ENCODE peak calls at places on chromosomes 7 and 10, in five cellular contexts. R, T, A, O and C are unnamed samples.

GRCh38 chr7:170551-171363 is 21.6 kb upstream of the FAM20C start:
- DNase-seq in O (no peak), A (no peak), R (peak), T (no peak), C (no peak)

GRCh38 chr7:143239822-143240221 is 18.0 kb downstream of the TAS2R40 start:
- DNase-seq in T (no peak), A (peak), R (no peak), O (no peak), C (no peak)

GRCh38 chr10:34565934-34566333 is 249.2 kb downstream of the PARD3 start:
- DNase-seq in R (no peak), T (no peak), O (no peak), A (no peak), C (peak)

GRCh38 chr10:102243304-102243703 is 2.0 kb upstream of the PITX3 start:
- DNase-seq in R (no peak), T (no peak), A (peak), O (no peak), C (no peak)

GRCh38 chr10:4545077-4545476 is 280.9 kb upstream of the AKR1E2 start:
- DNase-seq in T (no peak), O (no peak), R (no peak), A (no peak), C (no peak)

GRCh38 chr10:79069325-79070090 is 742 bp downstream of the ZMIZ1 start:
- DNase-seq in O (peak), R (peak), A (peak), T (peak), C (peak)

GRCh38 chr7:55135462-55135861 is 116.6 kb downstream of the EGFR start:
- DNase-seq in O (no peak), R (no peak), A (no peak), T (no peak), C (no peak)

GRCh38 chr7:29005829-29006228 is 47.7 kb upstream of the TRIL start:
- DNase-seq in T (no peak), A (peak), R (no peak), O (no peak), C (no peak)

GRCh38 chr7:126698446-126698845 is 554.3 kb downstream of the GRM8 start:
- DNase-seq in T (no peak), A (peak), R (no peak), O (no peak), C (no peak)

GRCh38 chr10:17239276-17239660 is 11.2 kb downstream of the VIM start:
- DNase-seq in T (no peak), O (no peak), R (no peak), A (no peak), C (no peak)

GRCh38 chr10:19480296-19480695 is 335.9 kb upstream of the PLXDC2 start:
- DNase-seq in T (no peak), R (no peak), O (no peak), A (no peak), C (no peak)

GRCh38 chr10:113087082-113088029 is 137.3 kb downstream of the TCF7L2 start:
- DNase-seq in O (peak), R (peak), A (peak), T (peak), C (no peak)

GRCh38 chr7:76310102-76310957 is 7.9 kb downstream of the HSPB1 start:
- DNase-seq in O (no peak), T (peak), A (no peak), R (peak), C (peak)

GRCh38 chr10:74419491-74420466 is 268.8 kb downstream of the ADK start:
- DNase-seq in R (no peak), O (no peak), T (peak), A (peak), C (peak)

GRCh38 chr7:371779-372545 is 82.0 kb downstream of the FOXL3 start:
- DNase-seq in O (peak), R (peak), T (peak), A (no peak), C (peak)

GRCh38 chr7:47432988-47433895 is 148.7 kb downstream of the TNS3 start:
- DNase-seq in A (no peak), T (no peak), O (no peak), R (peak), C (no peak)

GRCh38 chr7:151954866-151955820 is 1.1 kb upstream of the GALNTL5 start:
- DNase-seq in A (no peak), R (peak), T (no peak), O (no peak), C (peak)

GRCh38 chr7:98281757-98282652 is 519 bp downstream of the BRI3 start:
- DNase-seq in R (peak), O (peak), T (peak), A (no peak), C (no peak)

GRCh38 chr10:80356563-80356999 is at the start of the genes DYDC1 and DYDC2:
- DNase-seq in A (no peak), R (peak), T (peak), O (peak), C (peak)

GRCh38 chr7:29748286-29749099 is 57.8 kb upstream of the WIPF3 start:
- DNase-seq in R (no peak), O (no peak), T (no peak), A (peak), C (peak)

GRCh38 chr10:19683965-19684364 is 132.3 kb upstream of the PLXDC2 start:
- DNase-seq in R (no peak), O (no peak), T (no peak), A (no peak), C (no peak)

GRCh38 chr7:79290841-79291497 is 162.5 kb downstream of the MAGI2 start:
- DNase-seq in A (peak), O (no peak), T (no peak), R (no peak), C (no peak)

GRCh38 chr10:18134921-18135320 is 5.3 kb upstream of the CACNB2 start:
- DNase-seq in O (no peak), R (no peak), T (no peak), A (no peak), C (no peak)

GRCh38 chr10:21526184-21526951 is 886 bp upstream of the SKIDA1 start:
- DNase-seq in R (peak), T (peak), O (peak), A (peak), C (peak)

DNA sequence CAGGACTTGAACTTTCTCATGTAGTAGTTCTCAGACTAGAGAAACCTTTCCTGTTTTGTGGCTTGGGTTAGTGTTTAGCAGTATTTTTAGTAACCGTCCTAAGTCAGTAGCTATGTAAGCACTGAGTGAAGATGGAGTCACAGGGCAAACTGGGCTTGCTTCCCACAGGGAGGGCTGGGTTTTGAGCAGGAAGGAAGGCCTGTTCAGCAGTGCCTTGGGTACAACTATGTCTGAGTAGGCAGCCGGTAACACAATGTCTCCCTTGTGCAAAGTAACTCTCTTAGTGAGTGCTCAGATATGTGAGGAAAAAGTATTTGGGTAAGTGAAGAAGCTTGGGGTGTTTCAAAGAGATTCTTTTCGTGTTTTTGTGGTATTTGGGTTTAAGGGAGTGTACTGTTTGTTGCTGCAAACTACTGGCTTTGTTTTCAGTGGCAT is 96.4 kb downstream of the CCSER2 start:
- DNase-seq in A (peak), T (peak), O (peak), R (peak), C (peak)
- H3K4me3 ChIP-seq in A (peak), T (no peak), O (peak), R (peak), C (no peak)

DNA sequence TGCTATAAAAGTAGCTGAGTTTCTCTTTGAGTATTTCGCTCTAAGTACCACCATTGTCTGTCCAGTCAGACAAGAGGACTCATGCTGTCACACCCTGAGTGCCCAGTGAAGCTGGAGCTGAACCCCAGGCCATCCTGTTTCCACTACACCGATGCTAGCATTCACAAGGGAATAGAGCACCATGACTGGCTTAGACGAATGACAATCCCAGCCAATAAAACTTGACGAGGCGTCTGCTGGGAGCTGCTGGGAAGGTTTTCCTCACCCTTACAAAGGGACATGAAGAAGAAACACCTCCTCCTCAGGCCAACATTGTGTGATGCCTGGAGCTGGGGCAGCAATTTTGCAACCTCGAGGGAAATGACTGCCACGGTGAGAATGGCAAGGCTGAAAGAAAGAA is 17.5 kb upstream of the SLIT1 start:
- DNase-seq in O (no peak), R (no peak), T (no peak), A (no peak), C (no peak)
- H3K4me3 ChIP-seq in O (no peak), R (no peak), T (no peak), A (no peak), C (no peak)

GRCh38 chr7:130695840-130696239 is 9.5 kb upstream of the TSGA13 start:
- DNase-seq in A (peak), O (no peak), R (no peak), T (no peak), C (peak)

GRCh38 chr7:130697791-130698190 is 11.4 kb upstream of the TSGA13 start:
- DNase-seq in T (no peak), R (no peak), O (no peak), A (no peak), C (no peak)

GRCh38 chr7:130701650-130702049 is 15.3 kb upstream of the TSGA13 start:
- DNase-seq in O (no peak), R (no peak), A (no peak), T (no peak), C (no peak)

GRCh38 chr7:130699686-130700085 is 13.3 kb upstream of the TSGA13 start:
- DNase-seq in O (no peak), R (no peak), A (no peak), T (no peak), C (no peak)

DNA sequence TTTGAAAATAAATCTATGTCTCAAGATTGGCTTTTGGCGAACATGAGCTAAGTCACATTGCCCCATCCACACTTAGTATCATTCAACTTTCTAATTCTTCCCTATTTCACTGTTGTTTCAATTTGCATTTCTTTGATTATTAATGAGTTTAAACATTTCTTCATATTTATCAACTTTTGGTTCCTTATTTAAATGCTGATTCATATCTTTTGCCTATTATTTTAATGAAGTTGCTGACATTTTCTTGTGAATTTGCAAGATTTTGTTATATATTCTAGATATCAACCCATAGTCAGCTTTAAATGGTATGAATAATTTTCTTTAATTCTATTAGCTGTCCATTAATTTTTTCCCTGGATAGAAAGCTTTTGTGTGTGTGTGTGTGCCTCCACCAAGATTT is 14.4 kb upstream of the TSGA13 start:
- DNase-seq in O (no peak), T (no peak), R (no peak), A (no peak), C (no peak)
- H3K4me3 ChIP-seq in O (no peak), T (no peak), R (no peak), A (no peak), C (no peak)

DNA sequence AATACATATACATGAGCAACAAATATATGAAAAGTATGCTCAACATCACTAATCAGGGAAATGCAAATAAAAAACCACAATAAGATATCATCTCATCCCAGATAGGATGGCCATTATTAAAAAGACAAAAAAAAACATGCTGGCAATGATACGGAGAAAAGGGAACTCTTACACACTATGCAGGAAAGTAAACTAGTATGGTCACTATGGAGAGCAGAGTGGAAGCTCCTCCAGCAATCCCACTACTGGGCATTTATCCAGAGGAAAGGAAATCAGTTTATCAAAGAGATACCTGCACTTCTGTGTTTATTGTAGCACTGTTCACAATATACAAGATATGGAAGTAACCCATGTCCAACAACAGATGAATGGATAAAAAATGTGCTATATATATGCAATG is 217.5 kb downstream of the SDK1 start:
- DNase-seq in T (no peak), O (no peak), R (no peak), A (no peak), C (no peak)
- H3K4me3 ChIP-seq in T (no peak), O (no peak), R (no peak), A (no peak), C (no peak)

DNA sequence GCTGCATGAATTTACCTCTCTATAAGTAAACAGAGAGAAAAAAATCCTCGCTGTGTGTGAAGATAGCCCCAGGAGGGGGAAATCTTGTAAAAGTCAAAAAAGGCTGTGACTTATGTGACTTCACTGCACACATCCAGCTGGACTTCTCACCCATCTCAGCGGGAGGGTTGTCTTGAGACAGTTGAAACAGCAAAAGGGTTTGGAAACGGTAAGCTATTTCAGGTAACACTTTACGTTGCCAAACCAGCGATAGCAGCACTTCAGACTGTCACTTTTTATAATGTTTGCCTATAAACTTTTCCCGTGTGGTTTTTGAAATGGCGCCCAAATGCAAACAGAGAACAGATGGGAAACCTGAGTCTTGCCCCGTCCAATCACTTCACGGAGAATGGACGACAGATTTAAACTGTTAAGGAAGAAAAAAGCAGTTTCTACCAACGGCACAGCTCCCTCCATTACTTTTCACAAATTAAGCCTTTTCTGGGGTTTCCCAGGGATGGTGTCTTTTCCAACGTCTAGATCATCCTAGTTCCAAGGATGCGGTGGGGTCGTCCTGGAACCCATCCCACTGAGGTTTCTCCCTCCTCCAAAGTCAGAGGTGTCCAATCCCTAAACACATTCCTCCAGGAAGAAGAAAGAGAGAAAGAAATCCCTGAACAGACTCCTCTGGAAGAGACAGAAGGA is 25.2 kb downstream of the FGFR2 start:
- DNase-seq in O (no peak), R (no peak), A (no peak), T (peak), C (no peak)
- H3K4me3 ChIP-seq in O (no peak), R (peak), A (no peak), T (no peak), C (no peak)

DNA sequence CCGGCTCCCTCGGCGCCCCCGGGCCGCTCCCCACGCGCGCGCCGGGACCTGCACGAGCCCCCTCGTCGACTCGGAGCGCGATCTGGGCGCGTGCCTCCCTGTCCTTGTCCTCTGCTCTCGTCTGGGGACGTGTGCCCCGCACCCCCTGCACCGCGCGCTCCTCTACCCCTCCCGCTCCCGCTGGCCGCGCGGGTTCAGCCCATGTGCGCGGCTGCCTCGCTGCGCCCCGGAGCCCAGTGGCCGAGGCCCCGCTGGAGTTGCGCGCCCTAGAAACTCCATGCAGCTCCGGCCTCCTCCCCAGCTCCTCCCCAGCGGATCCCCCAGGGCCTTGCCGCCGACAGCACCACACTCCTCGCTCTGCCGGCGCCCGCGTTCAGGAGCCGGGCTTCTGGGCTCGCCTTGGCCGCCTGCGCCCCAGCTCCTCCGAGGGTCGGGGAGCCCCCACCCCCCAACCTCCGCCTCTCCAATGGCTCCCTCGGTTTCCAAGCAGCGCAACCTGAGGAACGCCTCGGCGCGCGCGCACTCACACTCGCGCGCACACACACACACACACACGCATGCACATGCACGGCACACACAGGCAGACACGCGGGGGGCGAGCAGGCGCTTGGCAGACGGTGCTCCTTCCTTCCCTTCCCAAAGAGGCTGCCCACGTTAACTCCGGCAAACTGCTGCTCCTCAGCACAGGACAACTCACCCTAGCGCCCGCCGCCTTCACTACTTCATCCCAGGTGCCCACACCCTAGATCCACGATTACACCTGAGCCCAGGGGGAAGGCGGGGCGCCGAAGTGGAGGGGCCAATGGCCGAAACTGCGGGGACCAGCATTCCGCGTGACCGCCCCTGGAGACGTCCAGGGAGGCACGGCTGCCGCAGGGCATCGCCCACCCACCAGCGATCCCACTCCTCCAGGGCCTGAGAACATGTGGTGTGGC is 75.0 kb downstream of the CALN1 start:
- DNase-seq in A (no peak), O (no peak), T (no peak), R (no peak), C (no peak)
- H3K4me3 ChIP-seq in A (no peak), O (no peak), T (no peak), R (no peak), C (no peak)

DNA sequence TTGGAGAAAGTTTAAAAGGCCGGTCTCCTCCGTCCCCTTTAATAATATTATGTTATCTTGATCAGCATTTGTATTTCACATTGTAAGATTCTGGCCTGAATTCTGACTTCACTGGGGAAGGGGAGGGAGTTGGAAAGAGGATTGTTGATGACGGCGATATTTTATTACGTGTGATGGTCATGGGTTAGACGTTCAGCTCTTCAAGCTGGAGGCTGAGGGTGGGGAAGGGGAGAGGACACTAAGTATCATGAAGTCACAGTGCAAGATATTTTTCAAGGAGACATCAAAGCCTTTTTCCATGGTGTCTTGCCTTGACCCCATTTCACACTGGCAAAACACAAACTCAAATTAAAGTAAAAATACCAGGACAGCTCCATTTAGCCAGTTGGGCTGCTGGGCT is 126.7 kb downstream of the WDR11 start:
- DNase-seq in T (no peak), O (no peak), R (no peak), A (no peak), C (no peak)
- H3K4me3 ChIP-seq in T (no peak), O (no peak), R (no peak), A (no peak), C (no peak)

GRCh38 chr10:26454891-26455290 is 16.8 kb downstream of the APBB1IP start:
- DNase-seq in O (no peak), R (no peak), T (no peak), A (no peak), C (no peak)
- H3K4me3 ChIP-seq in O (no peak), R (no peak), T (no peak), A (no peak), C (no peak)

GRCh38 chr7:87038993-87039716 is 20.3 kb downstream of the ELAPOR2 start:
- DNase-seq in O (no peak), R (no peak), A (peak), T (no peak), C (no peak)
- H3K4me3 ChIP-seq in O (peak), R (peak), A (peak), T (no peak), C (no peak)

GRCh38 chr10:24417053-24417452 is 208.1 kb downstream of the KIAA1217 start:
- DNase-seq in T (no peak), R (no peak), O (no peak), A (no peak), C (peak)

GRCh38 chr10:24416248-24416647 is 207.3 kb downstream of the KIAA1217 start:
- DNase-seq in R (peak), T (no peak), A (no peak), O (no peak), C (no peak)

GRCh38 chr10:24414597-24414996 is 205.7 kb downstream of the KIAA1217 start:
- DNase-seq in A (no peak), R (no peak), T (no peak), O (no peak), C (no peak)

GRCh38 chr10:24418532-24418931 is 209.6 kb downstream of the KIAA1217 start:
- DNase-seq in T (no peak), R (no peak), A (peak), O (no peak), C (peak)

GRCh38 chr10:24415455-24416169 is 206.7 kb downstream of the KIAA1217 start:
- DNase-seq in T (peak), R (peak), A (peak), O (peak), C (peak)
- H3K4me3 ChIP-seq in T (no peak), R (no peak), A (no peak), O (no peak), C (no peak)